ENCODE peak calls at places on chromosomes 2 and 18, in nine cellular contexts. H, A, W, F, Y, N, O, E and K are unnamed samples.

GRCh38 chr2:48207201-48207641 is 300.9 kb upstream of the FBXO11 start:
- DNase-seq in Y (no peak), E (no peak), A (no peak), O (no peak), F (no peak), N (no peak), H (no peak), W (no peak), K (no peak)

GRCh38 chr2:127052771-127053691 is 53.9 kb downstream of the BIN1 start:
- DNase-seq in A (no peak), F (no peak), E (no peak), Y (no peak), N (no peak), O (no peak), H (no peak), W (no peak), K (no peak)

GRCh38 chr2:146547236-146547635 is 1297.6 kb upstream of the ACVR2A start:
- DNase-seq in Y (no peak), W (no peak), A (no peak), O (no peak), H (no peak), N (no peak), E (no peak), F (no peak), K (no peak)

GRCh38 chr2:65071499-65072180 is 15.4 kb downstream of the CEP68 start:
- DNase-seq in A (no peak), N (peak; percentile 43), E (no peak), F (no peak), H (no peak), O (peak; percentile 76), W (no peak), Y (peak; percentile 32), K (peak; percentile 41)

GRCh38 chr2:28893488-28893887 is 979 bp upstream of the WDR43 start:
- DNase-seq in H (no peak), W (no peak), N (no peak), O (no peak), F (no peak), E (no peak), Y (no peak), A (no peak), K (no peak)

GRCh38 chr2:129764376-129765325 is 214.8 kb upstream of the RAB6C start:
- DNase-seq in O (no peak), A (no peak), W (no peak), N (no peak), H (no peak), E (no peak), Y (no peak), F (no peak), K (no peak)

GRCh38 chr2:177419274-177419673 is 26.7 kb downstream of the AGPS start:
- DNase-seq in N (no peak), E (no peak), O (no peak), H (peak; percentile 76), Y (peak; percentile 69), W (no peak), A (no peak), F (peak; percentile 73), K (peak; percentile 94)

GRCh38 chr2:100236166-100236565 is 86.1 kb downstream of the LONRF2 start:
- DNase-seq in F (no peak), N (no peak), E (no peak), Y (no peak), W (no peak), H (no peak), O (no peak), A (no peak), K (no peak)

GRCh38 chr2:68565858-68566257 is 77.5 kb upstream of the PROKR1 start:
- DNase-seq in E (no peak), O (no peak), W (peak; percentile 5), F (peak; percentile 60), A (no peak), N (no peak), H (peak; percentile 42), Y (peak; percentile 13), K (peak; percentile 87)

GRCh38 chr2:236161531-236161930 is 6.7 kb downstream of the GBX2 start:
- DNase-seq in W (no peak), Y (no peak), N (no peak), H (no peak), F (no peak), A (no peak), O (no peak), E (no peak), K (no peak)
- TF ChIP-seq CTCF in W (no peak), Y (no peak), N (no peak), H (no peak), F (no peak), A (no peak), O (no peak), E (no peak), K (no peak)

GRCh38 chr18:79395761-79396404 is at the start of gene NFATC1:
- DNase-seq in H (peak; percentile 66), A (peak; percentile 42), E (no peak), O (peak; percentile 95), N (peak; percentile 49), F (peak; percentile 73), Y (peak; percentile 85), W (no peak), K (peak; percentile 35)

GRCh38 chr18:79393626-79394401 is 1.9 kb upstream of the NFATC1 start:
- DNase-seq in W (peak; percentile 35), H (peak; percentile 77), Y (peak; percentile 95), A (no peak), F (peak; percentile 81), N (peak; percentile 94), E (no peak), O (peak; percentile 97), K (peak; percentile 59)

GRCh38 chr18:79396431-79397287 is 929 bp downstream of the NFATC1 start:
- DNase-seq in W (no peak), Y (peak; percentile 61), E (no peak), H (peak; percentile 32), A (peak; percentile 64), F (peak; percentile 59), O (peak; percentile 85), N (no peak), K (no peak)

GRCh38 chr18:79394438-79395307 is 1.1 kb upstream of the NFATC1 start:
- DNase-seq in H (peak; percentile 60), F (peak; percentile 56), W (no peak), O (peak; percentile 88), E (no peak), A (no peak), N (no peak), Y (peak; percentile 65), K (peak; percentile 12)

GRCh38 chr18:79395308-79395640 is 456 bp upstream of the NFATC1 start:
- DNase-seq in Y (no peak), F (no peak), H (no peak), E (no peak), A (no peak), O (no peak), N (no peak), W (no peak), K (no peak)
- H3K4me3 ChIP-seq in Y (peak overlapping the region; percentile 33), F (no peak overlapping the region), H (no peak overlapping the region), E (no peak overlapping the region), A (no peak overlapping the region), O (peak overlapping the region; percentile 61), N (peak overlapping the region; percentile 57), W (no peak overlapping the region), K (no peak overlapping the region)

GRCh38 chr2:164495491-164496223 is 125.6 kb downstream of the GRB14 start:
- DNase-seq in W (peak; percentile 17), O (no peak), A (no peak), Y (peak; percentile 79), E (no peak), F (peak; percentile 73), H (peak; percentile 76), N (no peak), K (peak; percentile 44)
- TF ChIP-seq CTCF in W (peak; percentile 47), O (no peak), A (no peak), Y (peak; percentile 70), E (no peak), F (peak; percentile 56), H (peak; percentile 70), N (no peak), K (peak; percentile 39)

DNA sequence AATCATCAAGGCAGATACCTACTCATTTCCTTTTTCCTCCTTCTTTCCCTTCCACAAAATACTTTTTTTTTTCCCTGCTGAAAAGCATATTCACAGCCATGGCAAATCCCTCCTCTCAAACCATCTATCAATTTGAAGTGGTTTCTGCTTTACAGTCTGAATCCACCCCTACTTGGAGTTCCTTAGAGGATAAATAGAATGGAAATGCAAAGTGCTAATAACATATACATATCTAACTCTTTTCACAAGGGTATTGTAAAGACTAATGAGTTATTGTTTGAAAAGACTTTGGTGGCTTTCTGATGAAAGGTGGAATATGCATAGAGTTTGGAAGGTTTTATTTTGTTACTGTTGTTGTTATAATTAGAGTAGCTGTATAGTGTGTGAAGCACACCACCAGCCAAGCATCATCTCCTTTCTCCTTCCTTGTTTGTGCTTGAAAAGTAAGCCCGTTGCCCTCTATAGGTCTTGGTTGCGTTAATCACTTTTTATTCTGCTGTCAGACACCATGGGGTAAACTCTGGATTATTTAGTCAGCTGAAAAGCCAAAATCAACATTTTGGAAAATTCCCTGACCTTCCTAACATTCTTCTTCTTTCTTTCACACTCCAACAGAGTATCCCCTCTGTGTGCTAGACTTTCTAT is 2126.9 kb upstream of the CELF4 start:
- DNase-seq in Y (no peak), E (no peak), A (no peak), H (no peak), N (no peak), W (no peak), F (no peak), O (no peak), K (no peak)
- H3K4me3 ChIP-seq in Y (no peak overlapping the region), E (no peak overlapping the region), A (no peak overlapping the region), H (no peak overlapping the region), N (no peak overlapping the region), W (no peak overlapping the region), F (no peak overlapping the region), O (no peak overlapping the region), K (no peak overlapping the region)

GRCh38 chr18:45287531-45287930 is 327.7 kb upstream of the SLC14A2 start:
- DNase-seq in W (no peak), N (peak; percentile 11), F (no peak), O (no peak), A (no peak), Y (no peak), H (no peak), E (no peak), K (no peak)

GRCh38 chr18:45285251-45285650 is 330.0 kb upstream of the SLC14A2 start:
- DNase-seq in N (no peak), A (no peak), E (no peak), Y (no peak), F (no peak), H (no peak), O (no peak), W (no peak), K (no peak)

GRCh38 chr18:45282101-45282812 is 333.0 kb upstream of the SLC14A2 start:
- DNase-seq in N (no peak), W (no peak), E (no peak), Y (no peak), F (peak; percentile 32), O (no peak), A (peak; percentile 5), H (no peak), K (no peak)

GRCh38 chr18:45280486-45281263 is 334.6 kb upstream of the SLC14A2 start:
- DNase-seq in E (no peak), F (no peak), Y (no peak), O (no peak), N (no peak), W (no peak), H (no peak), A (no peak), K (no peak)

DNA sequence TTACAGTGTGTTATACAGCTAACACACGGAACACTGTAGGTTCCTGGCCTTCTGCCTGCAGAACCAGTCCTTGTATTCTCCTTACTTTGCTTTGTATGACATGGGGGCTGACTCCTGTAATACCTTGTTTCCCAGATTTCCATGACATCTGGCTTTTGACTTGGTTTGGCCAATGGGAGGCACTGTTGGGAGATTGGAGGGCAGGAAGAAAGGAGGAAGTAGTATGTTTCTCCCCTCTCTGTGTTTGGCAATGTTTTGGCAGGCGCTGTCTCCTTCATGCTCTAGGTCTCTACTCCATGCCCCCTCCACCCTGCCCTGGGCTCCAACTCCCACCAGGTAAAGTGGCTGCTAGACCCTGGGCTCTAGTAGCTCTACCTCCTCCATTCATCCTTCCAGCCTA is 331.1 kb upstream of the SLC14A2 start:
- DNase-seq in A (no peak), F (no peak), Y (no peak), N (no peak), E (no peak), H (no peak), W (no peak), O (no peak), K (no peak)
- TF ChIP-seq CTCF in A (no peak), F (no peak), Y (no peak), N (no peak), E (no peak), H (no peak), W (no peak), O (no peak), K (no peak)